ENCODE peak calls at places on chromosomes 12 and 14, in nine cellular contexts. One of them, this sample, is unnamed.

GRCh38 chr14:24162083-24162482 is 1.0 kb downstream of the IRF9 start:
- DNase-seq in activated CD4-positive, alpha-beta T cell treated with anti-CD3 and anti-CD28 coated beads for 24 hours: no peak
- DNase-seq in Caco-2: no peak
- DNase-seq in activated gamma-delta T cell treated with Interleukin-2 at 50 U/mL for 16 hours: no peak
- DNase-seq in RWPE1: no peak
- DNase-seq in ELR: no peak
- DNase-seq in CD8-positive, alpha-beta memory T cell: no peak
- DNase-seq in nucleus accumbens: no peak
- DNase-seq in keratinocyte: no peak
- DNase-seq in this sample: peak; percentile 43

GRCh38 chr14:45947785-45948184 is 694.8 kb upstream of the MIS18BP1 start:
- DNase-seq in activated CD4-positive, alpha-beta T cell treated with anti-CD3 and anti-CD28 coated beads for 24 hours: no peak
- DNase-seq in Caco-2: no peak
- DNase-seq in activated gamma-delta T cell treated with Interleukin-2 at 50 U/mL for 16 hours: no peak
- DNase-seq in RWPE1: no peak
- DNase-seq in ELR: no peak
- DNase-seq in CD8-positive, alpha-beta memory T cell: no peak
- DNase-seq in nucleus accumbens: no peak
- DNase-seq in keratinocyte: no peak
- DNase-seq in this sample: no peak

GRCh38 chr12:53659011-53659551 is 16.8 kb downstream of the ATP5MC2 start:
- DNase-seq in activated CD4-positive, alpha-beta T cell treated with anti-CD3 and anti-CD28 coated beads for 24 hours: no peak
- DNase-seq in Caco-2: peak; percentile 68
- DNase-seq in activated gamma-delta T cell treated with Interleukin-2 at 50 U/mL for 16 hours: no peak
- DNase-seq in RWPE1: peak; percentile 22
- DNase-seq in ELR: peak; percentile 35
- DNase-seq in CD8-positive, alpha-beta memory T cell: no peak
- DNase-seq in nucleus accumbens: peak; percentile 78
- DNase-seq in keratinocyte: no peak
- DNase-seq in this sample: no peak

GRCh38 chr12:8832500-8832899 is 10.1 kb downstream of the A2ML1 start:
- DNase-seq in activated CD4-positive, alpha-beta T cell treated with anti-CD3 and anti-CD28 coated beads for 24 hours: no peak
- DNase-seq in Caco-2: no peak
- DNase-seq in activated gamma-delta T cell treated with Interleukin-2 at 50 U/mL for 16 hours: no peak
- DNase-seq in RWPE1: no peak
- DNase-seq in ELR: no peak
- DNase-seq in CD8-positive, alpha-beta memory T cell: no peak
- DNase-seq in nucleus accumbens: no peak
- DNase-seq in keratinocyte: no peak
- DNase-seq in this sample: no peak

GRCh38 chr12:53324113-53324778 is 2.8 kb upstream of the AAAS start:
- DNase-seq in activated CD4-positive, alpha-beta T cell treated with anti-CD3 and anti-CD28 coated beads for 24 hours: peak; percentile 27
- DNase-seq in Caco-2: no peak
- DNase-seq in activated gamma-delta T cell treated with Interleukin-2 at 50 U/mL for 16 hours: peak; percentile 53
- DNase-seq in RWPE1: no peak
- DNase-seq in ELR: no peak
- DNase-seq in CD8-positive, alpha-beta memory T cell: peak; percentile 68
- DNase-seq in nucleus accumbens: no peak
- DNase-seq in keratinocyte: no peak
- DNase-seq in this sample: no peak

GRCh38 chr12:94206886-94207285 is 58.5 kb downstream of the PLXNC1 start:
- DNase-seq in activated CD4-positive, alpha-beta T cell treated with anti-CD3 and anti-CD28 coated beads for 24 hours: no peak
- DNase-seq in Caco-2: no peak
- DNase-seq in activated gamma-delta T cell treated with Interleukin-2 at 50 U/mL for 16 hours: no peak
- DNase-seq in RWPE1: no peak
- DNase-seq in ELR: no peak
- DNase-seq in CD8-positive, alpha-beta memory T cell: no peak
- DNase-seq in nucleus accumbens: no peak
- DNase-seq in keratinocyte: no peak
- DNase-seq in this sample: no peak

GRCh38 chr12:53325539-53326061 is 4.2 kb upstream of the AAAS start:
- DNase-seq in activated CD4-positive, alpha-beta T cell treated with anti-CD3 and anti-CD28 coated beads for 24 hours: peak; percentile 13
- DNase-seq in Caco-2: no peak
- DNase-seq in activated gamma-delta T cell treated with Interleukin-2 at 50 U/mL for 16 hours: peak; percentile 14
- DNase-seq in RWPE1: peak; percentile 20
- DNase-seq in ELR: peak; percentile 37
- DNase-seq in CD8-positive, alpha-beta memory T cell: no peak
- DNase-seq in nucleus accumbens: peak; percentile 90
- DNase-seq in keratinocyte: no peak
- DNase-seq in this sample: peak; percentile 27

GRCh38 chr14:48974994-48975393 is 611.2 kb downstream of the RPS29 start:
- DNase-seq in activated CD4-positive, alpha-beta T cell treated with anti-CD3 and anti-CD28 coated beads for 24 hours: no peak
- DNase-seq in Caco-2: no peak
- DNase-seq in activated gamma-delta T cell treated with Interleukin-2 at 50 U/mL for 16 hours: no peak
- DNase-seq in RWPE1: no peak
- DNase-seq in ELR: no peak
- DNase-seq in CD8-positive, alpha-beta memory T cell: no peak
- DNase-seq in nucleus accumbens: no peak
- DNase-seq in keratinocyte: no peak
- DNase-seq in this sample: no peak

GRCh38 chr12:44372259-44372658 is 503.9 kb downstream of the NELL2 start:
- DNase-seq in activated CD4-positive, alpha-beta T cell treated with anti-CD3 and anti-CD28 coated beads for 24 hours: no peak
- DNase-seq in Caco-2: no peak
- DNase-seq in activated gamma-delta T cell treated with Interleukin-2 at 50 U/mL for 16 hours: no peak
- DNase-seq in RWPE1: peak; percentile 58
- DNase-seq in ELR: peak; percentile 65
- DNase-seq in CD8-positive, alpha-beta memory T cell: no peak
- DNase-seq in nucleus accumbens: no peak
- DNase-seq in keratinocyte: peak; percentile 25
- DNase-seq in this sample: peak; percentile 58

GRCh38 chr12:56288705-56289387 is 11.3 kb downstream of the CS start:
- DNase-seq in activated CD4-positive, alpha-beta T cell treated with anti-CD3 and anti-CD28 coated beads for 24 hours: no peak
- DNase-seq in Caco-2: no peak
- DNase-seq in activated gamma-delta T cell treated with Interleukin-2 at 50 U/mL for 16 hours: no peak
- DNase-seq in RWPE1: no peak
- DNase-seq in ELR: no peak
- DNase-seq in CD8-positive, alpha-beta memory T cell: no peak
- DNase-seq in nucleus accumbens: no peak
- DNase-seq in keratinocyte: no peak
- DNase-seq in this sample: no peak

GRCh38 chr12:122458105-122459035 is 35.9 kb upstream of the CLIP1 start:
- DNase-seq in activated CD4-positive, alpha-beta T cell treated with anti-CD3 and anti-CD28 coated beads for 24 hours: no peak
- DNase-seq in Caco-2: no peak
- DNase-seq in activated gamma-delta T cell treated with Interleukin-2 at 50 U/mL for 16 hours: no peak
- DNase-seq in RWPE1: no peak
- DNase-seq in ELR: no peak
- DNase-seq in CD8-positive, alpha-beta memory T cell: no peak
- DNase-seq in nucleus accumbens: no peak
- DNase-seq in keratinocyte: no peak
- DNase-seq in this sample: no peak

GRCh38 chr12:48859607-48860006 is 6.1 kb downstream of the RND1 start:
- DNase-seq in activated CD4-positive, alpha-beta T cell treated with anti-CD3 and anti-CD28 coated beads for 24 hours: no peak
- DNase-seq in Caco-2: no peak
- DNase-seq in activated gamma-delta T cell treated with Interleukin-2 at 50 U/mL for 16 hours: no peak
- DNase-seq in RWPE1: no peak
- DNase-seq in ELR: no peak
- DNase-seq in CD8-positive, alpha-beta memory T cell: no peak
- DNase-seq in nucleus accumbens: no peak
- DNase-seq in keratinocyte: no peak
- DNase-seq in this sample: no peak

GRCh38 chr14:94000986-94001385 is 3.9 kb downstream of the CCDC197 start:
- DNase-seq in activated CD4-positive, alpha-beta T cell treated with anti-CD3 and anti-CD28 coated beads for 24 hours: no peak
- DNase-seq in Caco-2: no peak
- DNase-seq in activated gamma-delta T cell treated with Interleukin-2 at 50 U/mL for 16 hours: no peak
- DNase-seq in RWPE1: no peak
- DNase-seq in ELR: no peak
- DNase-seq in CD8-positive, alpha-beta memory T cell: no peak
- DNase-seq in nucleus accumbens: no peak
- DNase-seq in keratinocyte: peak; percentile 36
- DNase-seq in this sample: no peak

GRCh38 chr12:119808441-119808840 is 68.7 kb downstream of the CIT start:
- DNase-seq in activated CD4-positive, alpha-beta T cell treated with anti-CD3 and anti-CD28 coated beads for 24 hours: no peak
- DNase-seq in Caco-2: no peak
- DNase-seq in activated gamma-delta T cell treated with Interleukin-2 at 50 U/mL for 16 hours: no peak
- DNase-seq in RWPE1: peak; percentile 46
- DNase-seq in ELR: peak; percentile 88
- DNase-seq in CD8-positive, alpha-beta memory T cell: no peak
- DNase-seq in nucleus accumbens: no peak
- DNase-seq in keratinocyte: peak; percentile 36
- DNase-seq in this sample: peak; percentile 75

GRCh38 chr12:118436002-118436724 is 59.8 kb downstream of the SUDS3 start:
- DNase-seq in activated CD4-positive, alpha-beta T cell treated with anti-CD3 and anti-CD28 coated beads for 24 hours: no peak
- DNase-seq in Caco-2: no peak
- DNase-seq in activated gamma-delta T cell treated with Interleukin-2 at 50 U/mL for 16 hours: no peak
- DNase-seq in RWPE1: no peak
- DNase-seq in ELR: peak; percentile 30
- DNase-seq in CD8-positive, alpha-beta memory T cell: no peak
- DNase-seq in nucleus accumbens: no peak
- DNase-seq in keratinocyte: no peak
- DNase-seq in this sample: peak; percentile 53